ENCODE peak calls at places on chromosome 21, in five cellular contexts. S is A549, Q is WTC11, Z is K562, K is HepG2. E is an unnamed sample.

GRCh38 chr21:15841856-15842564 is 112.2 kb downstream of the USP25 start:
- DNase-seq in Z (no peak), Q (no peak), K (no peak), S (no peak), E (no peak)

GRCh38 chr21:45496968-45497845 is 45.0 kb downstream of the SLC19A1 start:
- DNase-seq in Z (no peak), K (no peak), Q (no peak), S (no peak), E (no peak)

GRCh38 chr21:15257646-15258045 is 192.8 kb upstream of the NRIP1 start:
- DNase-seq in Z (no peak), S (no peak), K (no peak), Q (no peak), E (no peak)

GRCh38 chr21:45640888-45641479 is 2.5 kb upstream of the PCBP3 start:
- DNase-seq in S (peak), K (no peak), Z (no peak), Q (peak), E (peak)

GRCh38 chr21:42974832-42975820 is 764 bp downstream of the PKNOX1 start:
- DNase-seq in Z (peak), Q (peak), S (peak), K (peak), E (no peak)

GRCh38 chr21:44418108-44418875 is 37.0 kb upstream of the LRRC3 start:
- DNase-seq in Q (no peak), S (no peak), Z (no peak), K (no peak), E (no peak)

GRCh38 chr21:33492571-33492970 is 1.1 kb upstream of the DNAJC28 start:
- DNase-seq in K (no peak), Z (no peak), S (no peak), Q (no peak), E (no peak)

GRCh38 chr21:16279658-16280581 is 550.1 kb downstream of the USP25 start:
- DNase-seq in K (no peak), S (peak), Z (no peak), Q (peak), E (no peak)

GRCh38 chr21:30305136-30305535 is 15.0 kb downstream of the KRTAP26-1 start:
- DNase-seq in Q (no peak), S (no peak), Z (no peak), K (no peak), E (no peak)

GRCh38 chr21:30434033-30434631 is 4.1 kb downstream of the KRTAP13-4 start:
- DNase-seq in S (peak), Q (peak), Z (peak), K (no peak), E (no peak)

GRCh38 chr21:44919913-44920693 is 596 bp downstream of the ITGB2 start:
- DNase-seq in K (no peak), S (no peak), Q (no peak), Z (no peak), E (no peak)

GRCh38 chr21:39915881-39916280 is 48.6 kb downstream of the PCP4 start:
- DNase-seq in Z (no peak), Q (no peak), K (no peak), S (no peak), E (no peak)

GRCh38 chr21:33642896-33643657 is 776 bp downstream of the ITSN1 start:
- DNase-seq in K (no peak), Z (peak), Q (peak), S (peak), E (no peak)

GRCh38 chr21:46603228-46603627 is 1.7 kb downstream of the S100B start:
- DNase-seq in S (no peak), Z (peak), K (no peak), Q (no peak), E (no peak)

GRCh38 chr21:33685613-33686197 is 43.4 kb downstream of the ITSN1 start:
- DNase-seq in Z (no peak), Q (no peak), S (no peak), K (peak), E (no peak)

GRCh38 chr21:39066829-39067785 is 116.1 kb downstream of the PSMG1 start:
- DNase-seq in Z (no peak), Q (no peak), S (no peak), K (no peak), E (no peak)

GRCh38 chr21:34022557-34023335 is 50.6 kb upstream of the MRPS6 start:
- DNase-seq in Z (no peak), Q (no peak), S (no peak), K (no peak), E (no peak)

GRCh38 chr21:20313013-20313412 is 685.2 kb upstream of the NCAM2 start:
- DNase-seq in K (no peak), S (no peak), Q (no peak), Z (no peak), E (no peak)

GRCh38 chr21:23861908-23862504 is 1745.3 kb downstream of the MRPL39 start:
- DNase-seq in Z (no peak), Q (no peak), K (no peak), S (no peak), E (no peak)

GRCh38 chr21:25967566-25968438 is 202.8 kb downstream of the APP start:
- DNase-seq in K (no peak), Q (no peak), Z (no peak), S (no peak), E (peak)

GRCh38 chr21:44932366-44933181 is 7.3 kb upstream of the SLX9 start:
- DNase-seq in Q (no peak), Z (peak), K (no peak), S (no peak), E (no peak)

GRCh38 chr21:15514073-15514946 is 215.5 kb upstream of the USP25 start:
- DNase-seq in Z (no peak), K (peak), Q (no peak), S (no peak), E (peak)

GRCh38 chr21:43631411-43632107 is 27.7 kb downstream of the HSF2BP start:
- DNase-seq in Q (no peak), Z (no peak), S (no peak), K (no peak), E (no peak)

GRCh38 chr21:29114765-29115164 is 15.7 kb upstream of the MAP3K7CL start:
- DNase-seq in K (no peak), Z (no peak), Q (no peak), S (peak), E (no peak)
- TF ChIP-seq ESRRA in K (no peak), Z (no peak), Q (no peak), S (no peak), E (no peak)

GRCh38 chr21:35377505-35378090 is 328.5 kb upstream of the RUNX1 start:
- DNase-seq in K (no peak), Q (no peak), S (no peak), Z (no peak), E (no peak)
- TF ChIP-seq ESRRA in K (no peak), Q (no peak), S (no peak), Z (no peak), E (no peak)

DNA sequence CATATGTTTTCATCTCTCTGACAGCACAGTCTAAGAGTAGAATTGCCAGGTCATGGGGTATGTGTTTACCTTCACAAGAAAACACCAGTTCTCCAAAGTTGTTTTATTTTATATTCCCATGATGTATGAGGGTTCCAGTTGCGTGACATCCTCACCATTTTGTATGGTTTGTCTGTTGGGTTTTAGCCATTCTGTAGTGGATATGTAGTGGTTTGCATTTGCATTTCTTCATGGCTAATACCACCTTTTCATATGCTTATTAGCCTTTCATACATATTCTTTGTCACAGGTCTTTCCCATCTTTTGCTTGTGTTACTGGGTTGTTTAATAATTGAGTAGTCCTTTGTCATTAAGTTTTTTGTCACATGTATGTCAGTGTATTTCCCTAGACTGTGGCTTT is 132.1 kb downstream of the DYRK1A start:
- DNase-seq in K (no peak), S (no peak), Z (no peak), Q (no peak), E (no peak)
- TF ChIP-seq ESRRA in K (no peak), S (no peak), Z (no peak), Q (no peak), E (no peak)

GRCh38 chr21:29233611-29234540 is 64.8 kb upstream of the BACH1 start:
- DNase-seq in Q (no peak), S (no peak), K (no peak), Z (no peak), E (peak)
- TF ChIP-seq ESRRA in Q (no peak), S (no peak), K (no peak), Z (no peak), E (no peak)

GRCh38 chr21:41945982-41946381 is 7.8 kb downstream of the C2CD2 start:
- DNase-seq in S (no peak), Q (no peak), Z (no peak), K (no peak), E (no peak)
- TF ChIP-seq ESRRA in S (no peak), Q (no peak), Z (no peak), K (no peak), E (no peak)

GRCh38 chr21:41638201-41638790 is 128.6 kb downstream of the RIPK4 start:
- DNase-seq in Z (no peak), Q (no peak), K (no peak), S (no peak), E (no peak)

GRCh38 chr21:41639766-41640165 is 127.1 kb downstream of the RIPK4 start:
- DNase-seq in K (no peak), Q (no peak), S (no peak), Z (no peak), E (no peak)

GRCh38 chr21:41641510-41641815 is 125.4 kb downstream of the RIPK4 start:
- DNase-seq in K (no peak), S (no peak), Q (no peak), Z (no peak), E (no peak)

GRCh38 chr21:41640756-41641509 is 125.9 kb downstream of the RIPK4 start:
- DNase-seq in Q (no peak), K (no peak), Z (no peak), S (no peak), E (no peak)

DNA sequence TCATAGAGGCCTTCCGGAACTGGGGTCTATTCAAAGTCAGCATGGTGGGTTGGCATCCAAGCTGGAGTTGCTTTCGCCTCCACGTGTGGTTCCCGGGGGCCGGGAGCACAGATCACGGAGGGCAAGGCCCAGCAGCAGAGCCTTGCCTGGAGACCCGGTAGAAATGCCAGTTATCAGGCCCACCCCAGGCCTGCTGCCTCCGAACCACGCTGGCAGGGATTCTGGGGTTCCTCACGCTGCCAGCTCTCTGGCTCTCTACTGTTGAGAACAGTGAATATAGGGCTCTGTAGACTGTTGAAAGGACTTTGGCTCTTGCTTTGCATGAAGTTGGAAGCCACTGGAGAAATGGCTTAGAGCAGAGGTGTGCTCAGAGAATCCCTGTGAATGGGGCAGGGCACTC is 127.5 kb downstream of the RIPK4 start:
- DNase-seq in Q (no peak), S (no peak), Z (no peak), K (no peak), E (no peak)
- TF ChIP-seq ESRRA in Q (no peak), S (no peak), Z (no peak), K (no peak), E (no peak)

DNA sequence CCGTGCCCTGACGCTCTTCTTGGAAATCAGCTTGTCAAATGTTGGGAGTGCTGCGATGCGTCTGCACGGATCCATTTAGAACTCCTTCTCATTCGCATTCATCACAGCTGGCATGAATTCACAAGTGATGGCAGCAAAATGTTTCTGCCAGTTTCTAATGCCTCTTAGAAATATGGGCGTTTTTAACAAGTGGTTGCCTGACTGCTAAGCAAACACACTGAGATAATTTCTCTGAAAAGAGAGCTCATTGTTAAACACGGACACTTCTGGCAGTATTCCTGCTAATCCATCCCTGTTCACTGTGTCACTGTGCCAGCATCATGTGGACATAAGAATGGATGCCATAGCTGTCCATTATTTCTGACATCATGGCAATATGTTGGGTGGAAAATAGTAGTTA is 132.0 kb upstream of the KCNJ6 start:
- DNase-seq in Q (no peak), S (no peak), K (no peak), Z (no peak), E (no peak)
- TF ChIP-seq ESRRA in Q (no peak), S (no peak), K (no peak), Z (no peak), E (no peak)

DNA sequence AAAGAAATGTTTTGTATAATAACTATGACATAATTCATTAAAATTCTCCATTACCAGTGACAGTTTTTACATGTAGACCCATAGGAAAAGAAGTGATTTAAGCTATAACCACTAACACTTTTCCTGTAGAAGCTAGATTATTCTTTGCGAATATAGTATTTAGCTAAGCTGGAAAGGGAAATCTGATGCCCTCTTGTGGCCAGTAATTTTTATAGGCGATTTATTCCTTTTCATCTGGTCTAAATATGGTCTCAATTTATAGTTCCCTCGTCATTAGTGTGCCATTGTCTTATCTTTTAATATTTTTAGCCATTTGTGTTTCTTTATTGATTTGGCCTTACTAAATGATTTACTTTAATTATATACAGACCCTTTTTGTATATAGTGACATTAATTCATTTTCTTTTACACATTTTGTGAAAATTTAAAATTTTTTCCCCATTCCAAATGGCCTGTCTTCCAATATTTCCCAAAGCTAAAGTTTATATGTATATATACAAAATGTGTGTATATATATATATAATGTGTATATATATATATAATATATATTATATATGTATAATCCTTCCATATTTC is 26.7 kb downstream of the BTG3 start:
- DNase-seq in Z (peak), S (peak), Q (no peak), K (peak), E (no peak)
- TF ChIP-seq ESRRA in Z (no peak), S (no peak), Q (no peak), K (no peak), E (no peak)